ENCODE peak calls at places on chromosomes 4 and X, in seven cellular contexts. D is activated CD4-positive, alpha-beta T cell treated with anti-CD3 and anti-CD28 coated beads, Interleukin-2, amount 50 U/mL, for 48 hours; B is GM04504; G is H7; E is HEK293T; K is Caki2; C is T-helper 1 cell. W is an unnamed sample.

GRCh38 chr4:112214397-112215264 is 17.0 kb upstream of the AP1AR start:
- DNase-seq in D (no peak), B (no peak), G (no peak), E (peak), K (peak), C (no peak), W (no peak)

GRCh38 chr4:40305329-40306193 is 29.6 kb upstream of the CHRNA9 start:
- DNase-seq in D (peak), B (no peak), G (no peak), E (no peak), K (no peak), C (no peak), W (no peak)

GRCh38 chr4:8155048-8155447 is 3.6 kb downstream of the ABLIM2 start:
- DNase-seq in D (no peak), B (no peak), G (no peak), E (no peak), K (no peak), C (no peak), W (no peak)

GRCh38 chr4:147029296-147029695 is 83.6 kb upstream of the TTC29 start:
- DNase-seq in D (no peak), B (no peak), G (no peak), E (no peak), K (no peak), C (no peak), W (no peak)

GRCh38 chr4:38760915-38761314 is 21.9 kb downstream of the TLR10 start:
- DNase-seq in D (no peak), B (no peak), G (no peak), E (no peak), K (no peak), C (no peak), W (no peak)

GRCh38 chr4:79623125-79623905 is 215.3 kb upstream of the GK2 start:
- DNase-seq in D (no peak), B (no peak), G (no peak), E (no peak), K (no peak), C (no peak), W (no peak)

GRCh38 chr4:38154681-38155588 is 194.7 kb downstream of the PTTG2 start:
- DNase-seq in D (no peak), B (no peak), G (peak), E (no peak), K (no peak), C (no peak), W (no peak)

GRCh38 chr4:89928867-89929266 is 34.2 kb downstream of the MMRN1 start:
- DNase-seq in D (no peak), B (no peak), G (no peak), E (no peak), K (no peak), C (no peak), W (no peak)

GRCh38 chrX:131830400-131831184 is 192.5 kb upstream of the STK26 start:
- DNase-seq in D (peak), B (peak), G (peak), E (peak), K (peak), C (peak), W (peak)